ENCODE peak calls at places on chromosomes 5 and 9, in six cellular contexts. Y, C, I, V, Q and H are unnamed samples.

GRCh38 chr5:157312492-157312891 is 46.6 kb downstream of the CYFIP2 start:
- DNase-seq in Y (no peak), C (peak; percentile 57), I (no peak), V (no peak), Q (peak; percentile 42), H (no peak)

GRCh38 chr9:120944434-120945125 is 18.0 kb upstream of the TRAF1 start:
- DNase-seq in Y (no peak), C (no peak), I (no peak), V (no peak), Q (no peak), H (no peak)

GRCh38 chr5:132100672-132101261 is 27.2 kb downstream of the CSF2 start:
- DNase-seq in Y (no peak), C (no peak), I (no peak), V (no peak), Q (no peak), H (no peak)

GRCh38 chr9:132447346-132447745 is 37.3 kb downstream of the CFAP77 start:
- DNase-seq in Y (no peak), C (peak; percentile 6), I (peak; percentile 41), V (no peak), Q (no peak), H (no peak)

GRCh38 chr5:179766021-179766725 is 27.6 kb upstream of the LTC4S start:
- DNase-seq in Y (no peak), C (peak; percentile 83), I (peak; percentile 67), V (no peak), Q (no peak), H (no peak)

GRCh38 chr9:130930804-130931349 is 8.2 kb downstream of the FIBCD1 start:
- DNase-seq in Y (no peak), C (no peak), I (no peak), V (no peak), Q (no peak), H (no peak)

GRCh38 chr5:122897283-122897602 is 51.8 kb downstream of the SNX24 start:
- DNase-seq in Y (no peak), C (no peak), I (no peak), V (no peak), Q (no peak), H (no peak)

GRCh38 chr9:27528886-27529315 is 713 bp downstream of the MOB3B start:
- DNase-seq in Y (peak; percentile 23), C (peak; percentile 67), I (peak; percentile 82), V (peak; percentile 81), Q (peak; percentile 60), H (peak; percentile 74)

GRCh38 chr9:91740713-91741112 is 209.3 kb downstream of the ROR2 start:
- DNase-seq in Y (no peak), C (peak; percentile 52), I (no peak), V (no peak), Q (no peak), H (peak; percentile 51)

GRCh38 chr5:178334856-178335255 is 102.3 kb upstream of the PHYKPL start:
- DNase-seq in Y (no peak), C (no peak), I (peak; percentile 76), V (peak; percentile 55), Q (no peak), H (peak; percentile 43)

GRCh38 chr9:98602839-98603238 is 105.9 kb downstream of the GABBR2 start:
- DNase-seq in Y (no peak), C (no peak), I (no peak), V (no peak), Q (no peak), H (no peak)

GRCh38 chr9:27870404-27870803 is 297.1 kb upstream of the C9orf72 start:
- DNase-seq in Y (no peak), C (no peak), I (no peak), V (no peak), Q (peak; percentile 34), H (no peak)

GRCh38 chr9:23314247-23314646 is 511.8 kb downstream of the ELAVL2 start:
- DNase-seq in Y (no peak), C (no peak), I (no peak), V (no peak), Q (no peak), H (no peak)

GRCh38 chr9:13364271-13364670 is 84.8 kb upstream of the MPDZ start:
- DNase-seq in Y (no peak), C (no peak), I (no peak), V (no peak), Q (no peak), H (no peak)

GRCh38 chr5:149265559-149265958 is 6.1 kb upstream of the AFAP1L1 start:
- DNase-seq in Y (no peak), C (peak; percentile 69), I (no peak), V (no peak), Q (no peak), H (no peak)

GRCh38 chr5:54785729-54786548 is 199.5 kb downstream of the ESM1 start:
- DNase-seq in Y (no peak), C (no peak), I (no peak), V (peak; percentile 85), Q (peak; percentile 60), H (peak; percentile 47)

GRCh38 chr9:135087489-135087791 is at the start of gene OLFM1:
- DNase-seq in Y (no peak), C (peak; percentile 43), I (peak; percentile 91), V (peak; percentile 82), Q (peak; percentile 81), H (peak; percentile 88)

GRCh38 chr9:93086445-93087224 is 9.4 kb upstream of the CARD19 start:
- DNase-seq in Y (no peak), C (no peak), I (peak; percentile 20), V (peak; percentile 0), Q (no peak), H (no peak)

GRCh38 chr9:99244300-99245260 is 22.5 kb downstream of the SEC61B start:
- DNase-seq in Y (no peak), C (no peak), I (no peak), V (no peak), Q (no peak), H (no peak)

GRCh38 chr9:137176302-137177182 is 4.7 kb upstream of the TMEM210 start:
- DNase-seq in Y (no peak), C (peak; percentile 32), I (no peak), V (no peak), Q (no peak), H (no peak)

GRCh38 chr9:134025606-134026541 is 593 bp downstream of the BRD3OS start:
- DNase-seq in Y (no peak), C (peak; percentile 68), I (no peak), V (peak; percentile 77), Q (peak; percentile 51), H (peak; percentile 86)

GRCh38 chr5:157148734-157149615 is 6.3 kb upstream of the MED7 start:
- DNase-seq in Y (peak; percentile 46), C (peak; percentile 73), I (no peak), V (no peak), Q (no peak), H (peak; percentile 46)

GRCh38 chr9:4197548-4197947 is 102.3 kb downstream of the GLIS3 start:
- DNase-seq in Y (no peak), C (no peak), I (peak; percentile 30), V (no peak), Q (no peak), H (no peak)

GRCh38 chr5:157361865-157362465 is 96.0 kb downstream of the CYFIP2 start:
- DNase-seq in Y (no peak), C (no peak), I (no peak), V (no peak), Q (no peak), H (no peak)

GRCh38 chr9:32350682-32351081 is 33.8 kb upstream of the ACO1 start:
- DNase-seq in Y (no peak), C (peak; percentile 13), I (no peak), V (no peak), Q (no peak), H (no peak)

GRCh38 chr5:150671509-150672236 is 10.6 kb downstream of the MYOZ3 start:
- DNase-seq in Y (no peak), C (no peak), I (no peak), V (peak; percentile 66), Q (no peak), H (peak; percentile 83)

GRCh38 chr9:88344013-88344412 is 44.2 kb upstream of the SPIN1 start:
- DNase-seq in Y (no peak), C (no peak), I (no peak), V (no peak), Q (no peak), H (no peak)

GRCh38 chr5:141022384-141022783 is 28.8 kb upstream of the PCDHB1 start:
- DNase-seq in Y (no peak), C (no peak), I (no peak), V (no peak), Q (no peak), H (no peak)
- H3K9me3 ChIP-seq in Y (no peaks in the 10 kb centered on the region), C (peaks cover 11% of the 10 kb centered on the region), I (no peaks in the 10 kb centered on the region), V (no peaks in the 10 kb centered on the region), Q (no peaks in the 10 kb centered on the region), H (peaks cover 2% of the 10 kb centered on the region)

DNA sequence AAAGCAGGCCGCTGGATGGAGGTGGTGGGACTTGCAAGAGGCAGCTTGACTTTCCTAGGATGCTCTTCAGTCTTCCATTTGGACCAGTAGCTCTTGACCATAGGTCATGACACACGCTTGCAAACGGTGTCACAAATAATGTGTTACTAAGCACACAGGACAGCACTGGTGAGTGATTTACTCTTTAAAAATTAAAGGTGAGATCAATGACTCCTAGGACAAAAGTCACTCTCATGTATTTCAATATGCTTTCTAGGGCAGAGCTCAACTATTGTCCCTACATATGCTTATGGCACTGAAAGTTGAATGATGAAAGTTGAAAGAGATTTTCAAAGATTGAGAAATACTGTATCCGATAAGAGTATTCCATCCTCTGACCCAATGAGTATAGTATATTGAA is 496.7 kb downstream of the EBF1 start:
- DNase-seq in Y (no peak), C (no peak), I (no peak), V (no peak), Q (no peak), H (no peak)
- H3K9me3 ChIP-seq in Y (no peaks in the 10 kb centered on the region), C (no peaks in the 10 kb centered on the region), I (no peaks in the 10 kb centered on the region), V (no peaks in the 10 kb centered on the region), Q (no peaks in the 10 kb centered on the region), H (no peaks in the 10 kb centered on the region)

GRCh38 chr5:75675779-75676178 is 41.5 kb downstream of the POC5 start:
- DNase-seq in Y (no peak), C (no peak), I (no peak), V (no peak), Q (no peak), H (no peak)

GRCh38 chr5:75671506-75671905 is 45.7 kb downstream of the POC5 start:
- DNase-seq in Y (no peak), C (no peak), I (no peak), V (no peak), Q (no peak), H (no peak)

GRCh38 chr5:75670571-75670970 is 46.7 kb downstream of the POC5 start:
- DNase-seq in Y (no peak), C (no peak), I (no peak), V (no peak), Q (no peak), H (no peak)

GRCh38 chr5:75668988-75669760 is 48.1 kb downstream of the POC5 start:
- DNase-seq in Y (no peak), C (no peak), I (no peak), V (no peak), Q (peak; percentile 76), H (peak; percentile 44)

GRCh38 chr5:75672616-75673015 is 44.6 kb downstream of the POC5 start:
- DNase-seq in Y (no peak), C (peak; percentile 47), I (no peak), V (no peak), Q (no peak), H (no peak)
- H3K9me3 ChIP-seq in Y (no peaks in the 10 kb centered on the region), C (no peaks in the 10 kb centered on the region), I (no peaks in the 10 kb centered on the region), V (no peaks in the 10 kb centered on the region), Q (no peaks in the 10 kb centered on the region), H (no peaks in the 10 kb centered on the region)

DNA sequence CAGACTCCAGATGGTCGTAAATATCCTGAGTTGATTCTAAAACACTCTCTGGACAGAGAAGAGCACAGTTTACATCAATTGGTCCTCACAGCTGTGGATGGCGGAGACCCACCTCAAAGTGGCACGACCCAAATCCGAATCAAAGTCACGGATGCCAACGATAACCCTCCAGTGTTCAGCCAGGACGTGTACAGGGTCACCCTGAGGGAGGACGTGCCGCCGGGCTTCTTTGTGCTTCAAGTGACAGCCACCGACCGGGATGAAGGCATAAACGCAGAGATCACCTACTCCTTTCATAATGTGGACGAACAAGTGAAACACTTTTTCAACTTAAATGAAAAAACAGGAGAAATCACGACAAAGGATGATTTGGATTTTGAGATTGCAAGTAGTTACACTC is 891 bp downstream of the PCDHGB2 start:
- DNase-seq in Y (no peak), C (no peak), I (no peak), V (no peak), Q (no peak), H (no peak)
- H3K9me3 ChIP-seq in Y (no peaks in the 10 kb centered on the region), C (peaks cover 81% of the 10 kb centered on the region), I (peaks cover 46% of the 10 kb centered on the region), V (peaks cover 12% of the 10 kb centered on the region), Q (peaks cover under 1% of the 10 kb centered on the region), H (peaks cover 4% of the 10 kb centered on the region)